ENCODE peak calls at places on chromosome 5, in four cellular contexts. I is pancreas, J is lower lobe of right lung, D is mucosa of descending colon. F is an unnamed sample.

GRCh38 chr5:108196276-108196675 is 185.6 kb downstream of the FBXL17 start:
- DNase-seq in I (no peak), J (no peak), D (no peak), F (no peak)

GRCh38 chr5:153753645-153754432 is 263.4 kb downstream of the GRIA1 start:
- DNase-seq in I (no peak), J (no peak), D (no peak), F (no peak)

GRCh38 chr5:1931590-1932138 is 48.9 kb upstream of the IRX4 start:
- DNase-seq in I (peak; percentile 92), J (no peak), D (peak; percentile 35), F (peak; percentile 7)

GRCh38 chr5:179258922-179259730 is 86.1 kb downstream of the ADAMTS2 start:
- DNase-seq in I (no peak), J (no peak), D (no peak), F (peak; percentile 34)

GRCh38 chr5:57066921-57067914 is 106.6 kb upstream of the GPBP1 start:
- DNase-seq in I (no peak), J (no peak), D (no peak), F (no peak)

GRCh38 chr5:21391506-21391905 is 1403.5 kb upstream of the CDH18 start:
- DNase-seq in I (no peak), J (no peak), D (no peak), F (peak; percentile 25)

GRCh38 chr5:32217886-32218396 is 43.8 kb upstream of the GOLPH3 start:
- DNase-seq in I (no peak), J (no peak), D (no peak), F (peak; percentile 20)

GRCh38 chr5:132961887-132962286 is 1.5 kb downstream of the AFF4 start:
- DNase-seq in I (no peak), J (no peak), D (no peak), F (no peak)

GRCh38 chr5:168305281-168305680 is 13.8 kb downstream of the WWC1 start:
- DNase-seq in I (no peak), J (no peak), D (no peak), F (no peak)

GRCh38 chr5:92599217-92599810 is 981.7 kb downstream of the NR2F1-AS1 start:
- DNase-seq in I (no peak), J (no peak), D (no peak), F (peak; percentile 47)

GRCh38 chr5:77211013-77211690 is 672 bp downstream of the PDE8B start:
- DNase-seq in I (peak; percentile 68), J (no peak), D (no peak), F (peak; percentile 17)

GRCh38 chr5:9888517-9888916 is 258.4 kb upstream of the TAS2R1 start:
- DNase-seq in I (no peak), J (no peak), D (no peak), F (no peak)

GRCh38 chr5:127875235-127876021 is 172.2 kb downstream of the CCDC192 start:
- DNase-seq in I (no peak), J (no peak), D (peak; percentile 48), F (peak; percentile 61)

GRCh38 chr5:17258429-17258828 is 41.0 kb downstream of the BASP1 start:
- DNase-seq in I (no peak), J (no peak), D (no peak), F (no peak)

GRCh38 chr5:56490971-56491468 is 257.9 kb upstream of the ANKRD55 start:
- DNase-seq in I (no peak), J (peak; percentile 63), D (no peak), F (no peak)

GRCh38 chr5:111691508-111691907 is 65.5 kb downstream of the NREP start:
- DNase-seq in I (no peak), J (no peak), D (no peak), F (no peak)

GRCh38 chr5:15785636-15786035 is 285.7 kb downstream of the FBXL7 start:
- DNase-seq in I (no peak), J (no peak), D (no peak), F (no peak)

GRCh38 chr5:39714036-39714698 is 289.4 kb upstream of the DAB2 start:
- DNase-seq in I (no peak), J (no peak), D (no peak), F (peak; percentile 17)

GRCh38 chr5:158813275-158813674 is 286.4 kb downstream of the EBF1 start:
- DNase-seq in I (no peak), J (no peak), D (no peak), F (no peak)

GRCh38 chr5:103393131-103393754 is 134.7 kb downstream of the MACIR start:
- DNase-seq in I (no peak), J (no peak), D (no peak), F (peak; percentile 22)

GRCh38 chr5:140251527-140251973 is 51.4 kb downstream of the PFDN1 start:
- DNase-seq in I (no peak), J (no peak), D (no peak), F (no peak)

GRCh38 chr5:157917909-157918809 is 59.2 kb upstream of the CLINT1 start:
- DNase-seq in I (no peak), J (peak; percentile 70), D (peak; percentile 81), F (peak; percentile 83)

GRCh38 chr5:180866985-180867384 is 5.9 kb upstream of the ZFP62 start:
- DNase-seq in I (no peak), J (no peak), D (peak; percentile 51), F (no peak)

GRCh38 chr5:59062986-59063683 is 480.3 kb downstream of the RAB3C start:
- DNase-seq in I (no peak), J (no peak), D (no peak), F (no peak)

GRCh38 chr5:157523976-157524375 is 51.6 kb downstream of the ADAM19 start:
- DNase-seq in I (no peak), J (no peak), D (no peak), F (no peak)

GRCh38 chr5:156479864-156480263 is 152.9 kb downstream of the SGCD start:
- DNase-seq in I (no peak), J (no peak), D (no peak), F (no peak)

GRCh38 chr5:126368239-126368812 is 54.9 kb upstream of the GRAMD2B start:
- DNase-seq in I (no peak), J (no peak), D (no peak), F (no peak)

GRCh38 chr5:59786271-59786805 is 107.2 kb downstream of the PDE4D start:
- DNase-seq in I (no peak), J (no peak), D (no peak), F (no peak)

GRCh38 chr5:86679529-86679928 is 61.8 kb downstream of the COX7C start:
- DNase-seq in I (no peak), J (no peak), D (no peak), F (peak; percentile 11)

GRCh38 chr5:53017383-53017782 is 28.2 kb downstream of the ITGA2 start:
- DNase-seq in I (no peak), J (no peak), D (peak; percentile 41), F (no peak)

GRCh38 chr5:172595591-172596455 is 45.2 kb upstream of the NEURL1B start:
- DNase-seq in I (no peak), J (no peak), D (no peak), F (no peak)
- H3K4me3 ChIP-seq in I (no peak overlapping the region), J (no peak overlapping the region), D (no peak overlapping the region), F (no peak overlapping the region)

GRCh38 chr5:73826761-73827450 is 200.9 kb downstream of the ARHGEF28 start:
- DNase-seq in I (no peak), J (no peak), D (no peak), F (no peak)
- H3K4me1 ChIP-seq in I (peaks cover 10% of the 10 kb centered on the region), J (peaks cover 29% of the 10 kb centered on the region), D (peaks cover 11% of the 10 kb centered on the region), F (peaks cover 4% of the 10 kb centered on the region)

GRCh38 chr5:109409844-109410388 is at the start of gene PJA2:
- DNase-seq in I (peak; percentile 96), J (peak; percentile 99), D (peak; percentile 96), F (peak; percentile 99)
- TF ChIP-seq CTCF in I (no peak), J (peak; percentile 32), D (no peak), F (peak; percentile 27)

GRCh38 chr5:80987078-80987766 is 27.1 kb downstream of the RASGRF2 start:
- DNase-seq in I (no peak), J (no peak), D (no peak), F (no peak)

GRCh38 chr5:80990971-80991370 is 30.8 kb downstream of the RASGRF2 start:
- DNase-seq in I (no peak), J (no peak), D (no peak), F (no peak)

GRCh38 chr5:80990527-80990926 is 30.4 kb downstream of the RASGRF2 start:
- DNase-seq in I (no peak), J (no peak), D (no peak), F (no peak)

GRCh38 chr5:80989883-80990282 is 29.7 kb downstream of the RASGRF2 start:
- DNase-seq in I (no peak), J (no peak), D (no peak), F (no peak)

DNA sequence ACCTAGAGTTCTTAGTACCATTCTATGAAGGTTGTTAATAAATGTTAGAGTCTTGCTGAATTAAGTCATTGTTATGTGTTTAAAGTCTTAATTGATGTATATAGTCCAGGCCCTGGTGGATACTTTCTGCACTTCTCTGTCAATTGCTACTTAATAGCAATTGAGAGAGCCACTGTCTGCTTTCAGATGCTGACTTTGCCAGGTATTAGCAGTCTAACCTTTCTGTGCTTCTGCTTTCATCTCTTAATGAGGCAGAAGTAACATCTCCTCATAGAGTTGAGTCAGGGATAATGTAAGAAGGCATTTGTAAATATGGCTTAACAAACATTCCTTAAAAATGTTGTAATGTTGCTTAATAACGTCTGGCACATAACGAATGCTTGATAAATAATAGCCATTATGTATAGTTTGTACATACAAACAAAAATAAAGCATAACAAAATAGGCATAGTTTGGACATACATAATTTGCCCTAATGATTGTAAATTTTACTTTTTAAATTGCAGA is 28.3 kb downstream of the RASGRF2 start:
- DNase-seq in I (no peak), J (no peak), D (no peak), F (no peak)
- H3K4me3 ChIP-seq in I (no peak overlapping the region), J (no peak overlapping the region), D (no peak overlapping the region), F (no peak overlapping the region)

DNA sequence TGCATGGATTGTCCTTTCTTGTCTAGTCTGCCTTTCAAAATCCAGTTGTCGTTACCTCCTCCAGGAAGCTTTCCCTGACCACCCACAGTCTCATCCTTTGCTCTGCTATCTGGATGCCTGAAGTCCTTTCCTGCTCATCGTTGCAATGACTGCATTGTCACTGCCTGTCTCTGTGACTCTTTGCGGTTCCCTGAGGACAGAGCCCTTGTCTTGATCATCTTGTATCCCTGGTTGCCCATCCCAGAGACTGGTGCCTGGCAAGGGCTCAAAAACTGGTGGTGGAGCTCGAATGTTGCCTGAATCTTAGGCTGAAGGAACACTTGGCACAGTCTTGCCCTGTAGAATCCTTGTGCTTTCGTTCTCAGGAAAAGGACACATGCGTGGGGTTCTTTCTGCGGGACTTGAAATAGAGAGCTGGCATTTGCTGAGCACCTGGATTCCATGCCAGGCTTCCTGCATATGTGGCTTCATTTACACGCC is 2.4 kb downstream of the NEURL1B start:
- DNase-seq in I (no peak), J (no peak), D (peak; percentile 40), F (no peak)
- H3K4me1 ChIP-seq in I (peaks cover 6% of the 10 kb centered on the region), J (peaks cover 55% of the 10 kb centered on the region), D (peaks cover 50% of the 10 kb centered on the region), F (no peaks in the 10 kb centered on the region)

DNA sequence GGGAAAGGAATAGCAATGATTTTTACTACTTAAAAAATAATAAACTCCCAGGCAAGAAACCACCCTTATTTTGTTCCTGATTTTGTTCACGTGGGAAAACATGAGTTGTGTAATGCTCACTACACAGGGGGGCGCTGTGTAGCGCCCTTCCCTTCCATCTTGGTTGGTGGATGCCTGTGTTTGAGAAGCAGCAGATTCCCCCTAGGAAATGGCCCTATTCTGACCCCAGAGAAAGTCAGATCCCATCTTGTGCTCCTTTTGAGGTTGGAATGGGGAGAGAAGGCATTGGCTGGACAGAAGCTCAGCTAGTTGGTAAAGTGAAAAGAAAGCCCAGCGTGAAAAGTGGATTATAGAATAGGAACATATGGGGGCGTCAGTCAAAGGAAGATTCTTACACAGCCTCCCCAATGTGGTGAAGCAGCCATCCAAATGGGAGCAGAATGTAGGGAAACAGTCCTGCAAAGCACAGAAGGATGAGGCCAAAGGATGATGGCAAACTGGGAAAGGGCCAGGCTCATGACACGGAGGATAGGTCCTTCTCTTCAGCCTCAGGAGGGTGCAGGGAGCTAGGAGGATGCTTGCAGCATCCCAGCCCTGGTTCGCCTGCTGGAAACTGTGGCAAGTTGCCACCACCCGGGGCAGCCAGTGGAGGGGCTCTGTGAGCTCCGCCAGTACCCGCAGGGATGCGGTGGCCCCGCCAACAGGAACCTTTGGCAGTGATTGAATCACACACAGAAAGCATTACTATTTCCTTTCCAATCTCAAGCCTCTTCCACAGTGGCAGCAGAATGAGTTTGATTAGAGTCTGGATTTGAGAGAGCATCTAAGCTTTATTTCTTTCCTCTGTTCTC is 314.2 kb upstream of the DAP start:
- DNase-seq in I (peak; percentile 52), J (no peak), D (no peak), F (no peak)
- TF ChIP-seq CTCF in I (no peak), J (no peak), D (no peak), F (peak; percentile 43)